ENCODE peak calls at places on chromosomes 2 and 18, in five cellular contexts. V is neuronal stem cell, R is trophoblast cell, Q is IMR-90, A is H1. S is an unnamed sample.

GRCh38 chr2:85439986-85440385 is 21.5 kb downstream of the SH2D6 start:
- DNase-seq in V (no peak), R (no peak), Q (no peak), A (no peak), S (no peak)

GRCh38 chr2:219056896-219057708 is 3.6 kb downstream of the IHH start:
- DNase-seq in Q (no peak), V (no peak), A (no peak), R (no peak), S (no peak)

GRCh38 chr18:10067670-10068659 is 154.1 kb downstream of the VAPA start:
- DNase-seq in V (no peak), R (no peak), Q (no peak), A (no peak), S (no peak)

GRCh38 chr2:176078440-176079284 is 5.1 kb downstream of the EVX2 start:
- DNase-seq in Q (no peak), V (no peak), A (no peak), R (no peak), S (no peak)

GRCh38 chr2:46298522-46299351 is 1.5 kb downstream of the EPAS1 start:
- DNase-seq in A (no peak), V (peak; percentile 37), R (no peak), Q (peak; percentile 47), S (peak; percentile 61)

GRCh38 chr2:136255648-136256461 is 137.9 kb upstream of the CXCR4 start:
- DNase-seq in A (no peak), V (no peak), R (no peak), Q (no peak), S (no peak)

GRCh38 chr2:238040918-238041317 is 19.9 kb upstream of the SCLY start:
- DNase-seq in A (no peak), Q (no peak), R (no peak), V (no peak), S (no peak)

GRCh38 chr18:44682181-44682870 is 1.6 kb downstream of the SETBP1 start:
- DNase-seq in A (no peak), Q (no peak), V (peak; percentile 8), R (no peak), S (no peak)

GRCh38 chr2:134070281-134070731 is 183.6 kb upstream of the MGAT5 start:
- DNase-seq in R (peak; percentile 75), V (no peak), Q (peak; percentile 29), A (no peak), S (no peak)

GRCh38 chr2:203242518-203242917 is 3.7 kb downstream of the CYP20A1 start:
- DNase-seq in V (no peak), Q (no peak), A (no peak), R (no peak), S (no peak)

GRCh38 chr2:177467646-177468045 is 75.1 kb downstream of the AGPS start:
- DNase-seq in A (no peak), Q (peak; percentile 76), V (no peak), R (no peak), S (peak; percentile 48)

GRCh38 chr2:21118302-21118920 is 5.4 kb upstream of the TDRD15 start:
- DNase-seq in A (no peak), V (peak; percentile 14), Q (peak; percentile 14), R (peak; percentile 13), S (peak; percentile 30)

GRCh38 chr2:44429034-44429433 is 67.3 kb downstream of the CAMKMT start:
- DNase-seq in Q (peak; percentile 54), A (no peak), R (no peak), V (no peak), S (peak; percentile 15)

GRCh38 chr2:12014088-12014960 is 267.9 kb downstream of the LPIN1 start:
- DNase-seq in Q (peak; percentile 70), A (no peak), R (no peak), V (no peak), S (no peak)

GRCh38 chr18:79791141-79791972 is 6.4 kb upstream of the KCNG2 start:
- DNase-seq in Q (peak; percentile 99), V (no peak), R (peak; percentile 78), A (no peak), S (peak; percentile 96)

GRCh38 chr18:47492691-47493090 is 241.2 kb upstream of the SKOR2 start:
- DNase-seq in A (no peak), V (no peak), Q (no peak), R (no peak), S (no peak)

DNA sequence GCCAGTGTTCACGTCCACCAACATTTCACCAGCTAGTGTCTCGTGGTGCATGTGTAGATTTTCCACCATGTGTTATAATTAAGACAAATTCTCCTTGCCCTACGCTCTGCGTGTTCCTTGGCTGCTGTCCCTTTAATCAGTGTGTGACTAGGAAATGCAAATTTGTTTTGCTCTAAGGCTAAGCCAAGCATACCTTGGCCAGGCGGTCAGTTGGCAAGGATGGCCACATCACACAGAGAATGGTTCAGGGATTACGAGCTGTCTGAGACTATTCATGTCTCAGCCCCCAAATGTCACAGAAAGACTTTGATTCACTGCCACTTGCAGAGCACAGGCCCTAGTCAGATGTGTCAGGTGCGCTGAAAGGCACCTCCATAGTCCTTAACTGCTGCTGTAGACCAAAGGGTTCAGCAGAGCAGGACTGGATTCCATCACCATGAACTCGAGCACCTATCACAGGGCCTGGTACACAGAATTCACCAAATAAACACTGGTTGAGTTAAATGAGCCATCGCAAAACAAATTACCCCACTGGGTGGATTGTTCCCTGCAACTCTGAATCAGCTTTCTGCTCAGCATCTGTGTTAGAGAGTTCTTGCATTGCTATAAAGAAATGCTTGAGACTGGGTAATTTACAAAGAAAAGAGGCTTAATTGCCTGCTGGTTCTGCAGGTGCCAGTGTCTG is 128.4 kb downstream of the CABLES1 start:
- DNase-seq in V (no peak), Q (no peak), R (no peak), A (no peak), S (no peak)
- H2AK5ac ChIP-seq in V (no peak overlapping the region), Q (peak overlapping the region; percentile 58), R (no peak overlapping the region), A (peak overlapping the region; percentile 25), S (no peak overlapping the region)

GRCh38 chr2:127086800-127087737 is 19.9 kb downstream of the BIN1 start:
- DNase-seq in A (no peak), R (no peak), V (peak; percentile 61), Q (peak; percentile 88), S (peak; percentile 93)
- H3K4me3 ChIP-seq in A (no peak overlapping the region), R (no peak overlapping the region), V (no peak overlapping the region), Q (peak overlapping the region; percentile 0), S (peak overlapping the region; percentile 28)

GRCh38 chr2:602571-603366 is 74.4 kb downstream of the TMEM18 start:
- DNase-seq in V (no peak), R (no peak), Q (no peak), A (no peak), S (no peak)

GRCh38 chr2:604826-605524 is 72.2 kb downstream of the TMEM18 start:
- DNase-seq in A (no peak), Q (no peak), R (no peak), V (no peak), S (no peak)

GRCh38 chr2:603427-603826 is 73.8 kb downstream of the TMEM18 start:
- DNase-seq in R (no peak), Q (no peak), A (no peak), V (no peak), S (no peak)

GRCh38 chr2:604385-604784 is 72.8 kb downstream of the TMEM18 start:
- DNase-seq in V (no peak), A (no peak), R (no peak), Q (no peak), S (no peak)

GRCh38 chr2:603869-604268 is 73.3 kb downstream of the TMEM18 start:
- DNase-seq in R (no peak), Q (no peak), A (no peak), V (no peak), S (no peak)
- H3K4me2 ChIP-seq in R (no peak overlapping the region), Q (no peak overlapping the region), A (no peak overlapping the region), V (no peak overlapping the region), S (no peak overlapping the region)

DNA sequence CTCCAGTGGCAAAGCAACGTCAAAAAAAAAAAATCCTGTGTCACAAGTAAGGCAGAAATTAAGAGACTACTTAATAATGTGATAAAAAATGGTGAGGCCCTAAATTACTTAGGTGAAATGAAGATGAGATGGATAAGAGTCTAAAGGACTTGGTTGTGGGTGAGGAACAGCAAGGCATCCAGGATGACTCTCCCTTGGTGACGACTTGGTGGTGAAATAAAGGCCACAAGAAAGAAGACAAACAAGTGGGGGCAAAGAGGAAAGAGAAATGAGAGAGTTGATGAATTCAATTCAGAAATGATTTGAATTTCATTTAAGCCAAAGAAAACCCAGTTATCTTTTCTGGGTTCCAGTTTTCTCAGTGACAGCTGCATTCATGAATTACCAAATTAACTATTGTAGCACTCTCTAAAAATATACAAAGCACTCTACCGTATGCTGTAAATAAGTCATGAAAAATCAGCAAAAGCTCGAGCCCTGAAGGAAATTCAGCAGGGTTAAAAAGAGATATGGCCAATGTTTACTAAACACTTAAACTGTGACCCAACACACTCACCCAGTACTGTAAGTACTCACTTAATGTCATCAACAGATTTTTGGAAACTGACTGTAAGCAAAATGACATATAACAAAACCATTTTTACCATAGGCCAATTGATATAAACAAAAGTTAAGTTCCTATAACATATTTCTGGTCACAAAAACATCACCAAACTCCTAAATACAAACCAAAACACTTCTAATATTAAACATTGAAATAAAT is 1.4 kb downstream of the METTL8 start:
- DNase-seq in Q (peak; percentile 21), V (no peak), A (no peak), R (no peak), S (peak; percentile 56)
- H2AK5ac ChIP-seq in Q (no peak overlapping the region), V (no peak overlapping the region), A (peak overlapping the region; percentile 97), R (peak overlapping the region; percentile 90), S (no peak overlapping the region)

DNA sequence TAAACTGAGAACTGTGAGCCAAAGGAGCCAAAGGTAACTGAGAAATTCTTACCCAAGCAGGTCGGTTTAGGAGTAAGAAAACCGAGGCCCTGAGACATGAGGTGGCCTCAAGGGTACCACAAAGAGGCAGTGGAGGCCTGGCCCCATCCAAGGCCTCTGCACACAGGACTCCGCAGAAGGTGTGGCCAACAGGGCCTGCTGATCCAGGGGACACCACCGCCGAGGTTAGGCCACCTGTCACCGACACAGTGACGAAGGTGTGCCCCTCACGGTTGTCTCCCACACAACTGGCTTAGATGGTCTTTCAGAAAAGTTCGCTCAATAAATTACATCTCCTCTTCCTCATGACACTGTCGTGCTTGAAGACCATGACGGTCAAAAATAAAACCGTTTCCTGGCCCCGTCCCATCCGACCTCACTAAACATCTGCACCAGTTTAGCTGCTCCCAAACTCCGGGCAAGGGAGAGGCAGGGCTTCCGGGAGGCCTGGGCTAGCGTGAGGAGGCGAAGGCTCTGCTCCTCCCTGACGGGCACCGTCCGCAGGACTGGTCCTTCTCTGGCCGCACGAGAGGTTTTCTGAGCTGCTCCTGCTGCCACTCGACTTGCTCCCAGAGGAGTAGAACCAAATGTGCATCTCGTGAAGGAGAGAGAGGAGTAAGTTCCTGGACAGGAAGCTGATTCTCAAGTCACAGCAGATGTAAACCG is 442.0 kb downstream of the EIPR1 start:
- DNase-seq in V (no peak), R (no peak), Q (no peak), A (no peak), S (no peak)
- H3K4me3 ChIP-seq in V (no peak overlapping the region), R (no peak overlapping the region), Q (no peak overlapping the region), A (no peak overlapping the region), S (no peak overlapping the region)

DNA sequence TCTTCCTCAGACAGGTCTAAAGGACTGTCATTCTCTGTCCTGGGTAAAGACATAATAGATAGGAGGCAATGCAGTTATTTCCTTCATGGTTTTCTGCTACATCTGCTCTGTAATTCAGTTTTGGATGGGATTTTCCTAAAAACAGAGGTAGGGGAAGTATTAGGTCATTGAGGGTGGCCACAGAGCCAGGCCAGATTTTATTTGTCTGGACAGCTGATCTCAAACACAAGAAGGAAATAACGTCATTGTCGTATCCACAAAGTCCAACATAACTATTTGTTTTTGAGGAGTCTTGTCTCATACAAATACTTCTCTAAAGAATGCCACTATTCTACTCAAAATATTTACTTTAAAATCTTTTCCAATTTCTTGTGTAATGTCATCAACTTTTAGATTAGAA is 154.8 kb upstream of the MAP2 start:
- DNase-seq in R (no peak), A (no peak), V (no peak), Q (no peak), S (no peak)
- H3K4me2 ChIP-seq in R (no peak overlapping the region), A (no peak overlapping the region), V (no peak overlapping the region), Q (no peak overlapping the region), S (no peak overlapping the region)

GRCh38 chr2:201971516-201972228 is 62.0 kb upstream of the FZD7 start:
- DNase-seq in R (no peak), Q (peak; percentile 53), A (no peak), V (no peak), S (no peak)
- H2AK5ac ChIP-seq in R (no peak overlapping the region), Q (no peak overlapping the region), A (peak overlapping the region; percentile 78), V (peak overlapping the region; percentile 49), S (no peak overlapping the region)